ENCODE peak calls at places on chromosomes 12 and 14, in ten cellular contexts. One of them, this sample, is unnamed. For H3K9me3 and H3K27me3, the result is how much of the 10 kb centered on the place peaks cover.

GRCh38 chr12:79850610-79851299 is 84.1 kb downstream of the PPP1R12A start:
- DNase-seq in PC-3: no peak
- DNase-seq in neural progenitor cell: no peak
- DNase-seq in MM.1S: peak
- DNase-seq in CD8-positive, alpha-beta memory T cell: no peak
- DNase-seq in small intestine: no peak
- DNase-seq in CD8-positive, alpha-beta T cell: no peak
- DNase-seq in ascending aorta: no peak
- DNase-seq in sigmoid colon: no peak
- DNase-seq in neuronal stem cell: no peak
- DNase-seq in this sample: no peak

GRCh38 chr14:75450381-75451276 is 22.8 kb downstream of the JDP2 start:
- DNase-seq in CD8-positive, alpha-beta T cell: no peak
- DNase-seq in PC-3: peak
- DNase-seq in sigmoid colon: peak
- DNase-seq in neural progenitor cell: no peak
- DNase-seq in CD8-positive, alpha-beta memory T cell: no peak
- DNase-seq in neuronal stem cell: no peak
- DNase-seq in ascending aorta: peak
- DNase-seq in MM.1S: no peak
- DNase-seq in small intestine: peak
- DNase-seq in this sample: no peak

GRCh38 chr14:34356267-34356660 is 105.8 kb downstream of the SPTSSA start:
- DNase-seq in neural progenitor cell: no peak
- DNase-seq in PC-3: no peak
- DNase-seq in sigmoid colon: no peak
- DNase-seq in neuronal stem cell: no peak
- DNase-seq in CD8-positive, alpha-beta memory T cell: no peak
- DNase-seq in small intestine: no peak
- DNase-seq in MM.1S: no peak
- DNase-seq in ascending aorta: no peak
- DNase-seq in CD8-positive, alpha-beta T cell: no peak
- DNase-seq in this sample: no peak

GRCh38 chr12:65778268-65779090 is 45.8 kb upstream of the HMGA2 start:
- DNase-seq in CD8-positive, alpha-beta memory T cell: no peak
- DNase-seq in ascending aorta: no peak
- DNase-seq in neuronal stem cell: no peak
- DNase-seq in PC-3: peak
- DNase-seq in neural progenitor cell: no peak
- DNase-seq in small intestine: no peak
- DNase-seq in MM.1S: no peak
- DNase-seq in CD8-positive, alpha-beta T cell: no peak
- DNase-seq in sigmoid colon: no peak
- DNase-seq in this sample: no peak

GRCh38 chr12:115910057-115910456 is 367.4 kb downstream of the MED13L start:
- DNase-seq in neural progenitor cell: peak
- DNase-seq in ascending aorta: no peak
- DNase-seq in CD8-positive, alpha-beta T cell: no peak
- DNase-seq in small intestine: no peak
- DNase-seq in CD8-positive, alpha-beta memory T cell: no peak
- DNase-seq in PC-3: no peak
- DNase-seq in sigmoid colon: no peak
- DNase-seq in neuronal stem cell: no peak
- DNase-seq in MM.1S: no peak
- DNase-seq in this sample: no peak

GRCh38 chr12:47441490-47441889 is 264.3 kb downstream of the RPAP3 start:
- DNase-seq in PC-3: no peak
- DNase-seq in ascending aorta: no peak
- DNase-seq in neuronal stem cell: no peak
- DNase-seq in neural progenitor cell: no peak
- DNase-seq in CD8-positive, alpha-beta memory T cell: no peak
- DNase-seq in CD8-positive, alpha-beta T cell: no peak
- DNase-seq in sigmoid colon: no peak
- DNase-seq in small intestine: no peak
- DNase-seq in MM.1S: no peak
- DNase-seq in this sample: no peak

GRCh38 chr12:53069621-53070410 is 9.4 kb downstream of the SPRYD3 start:
- DNase-seq in neuronal stem cell: no peak
- DNase-seq in neural progenitor cell: no peak
- DNase-seq in CD8-positive, alpha-beta T cell: no peak
- DNase-seq in PC-3: no peak
- DNase-seq in CD8-positive, alpha-beta memory T cell: no peak
- DNase-seq in small intestine: no peak
- DNase-seq in MM.1S: no peak
- DNase-seq in ascending aorta: peak
- DNase-seq in sigmoid colon: peak
- DNase-seq in this sample: no peak

GRCh38 chr12:132506328-132506727 is 16.4 kb downstream of the FBRSL1 start:
- DNase-seq in CD8-positive, alpha-beta T cell: no peak
- DNase-seq in neural progenitor cell: no peak
- DNase-seq in MM.1S: no peak
- DNase-seq in CD8-positive, alpha-beta memory T cell: no peak
- DNase-seq in ascending aorta: no peak
- DNase-seq in neuronal stem cell: no peak
- DNase-seq in sigmoid colon: no peak
- DNase-seq in PC-3: no peak
- DNase-seq in small intestine: no peak
- DNase-seq in this sample: no peak

GRCh38 chr12:14567311-14568195 is at the start of gene PLBD1:
- DNase-seq in CD8-positive, alpha-beta T cell: no peak
- DNase-seq in PC-3: peak
- DNase-seq in small intestine: peak
- DNase-seq in MM.1S: no peak
- DNase-seq in neuronal stem cell: peak
- DNase-seq in sigmoid colon: peak
- DNase-seq in CD8-positive, alpha-beta memory T cell: no peak
- DNase-seq in neural progenitor cell: peak
- DNase-seq in ascending aorta: peak
- DNase-seq in this sample: no peak

GRCh38 chr14:92599786-92600185 is 86.2 kb downstream of the RIN3 start:
- DNase-seq in neural progenitor cell: no peak
- DNase-seq in sigmoid colon: no peak
- DNase-seq in neuronal stem cell: no peak
- DNase-seq in ascending aorta: no peak
- DNase-seq in PC-3: peak
- DNase-seq in MM.1S: no peak
- DNase-seq in CD8-positive, alpha-beta T cell: no peak
- DNase-seq in small intestine: no peak
- DNase-seq in CD8-positive, alpha-beta memory T cell: no peak
- DNase-seq in this sample: no peak

DNA sequence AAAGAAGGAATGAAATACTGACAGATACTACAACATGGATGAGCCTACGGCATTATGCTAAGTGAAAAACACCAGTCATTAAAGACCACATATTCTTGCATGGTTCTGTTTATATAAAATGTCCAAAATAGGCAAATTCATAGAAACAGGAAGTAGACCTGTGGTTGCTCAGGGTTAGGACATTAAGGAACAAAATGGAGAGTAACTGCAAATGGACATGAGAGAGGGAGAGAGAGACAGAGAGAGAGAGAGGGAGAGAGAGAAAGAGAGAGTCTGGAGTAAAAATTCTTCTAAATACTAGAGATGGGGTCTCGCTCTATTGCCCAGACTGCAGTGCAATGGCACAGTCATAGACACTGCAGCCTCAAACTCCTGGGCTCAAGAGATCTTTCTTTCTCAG is 28.1 kb upstream of the GXYLT1 start:
- DNase-seq in sigmoid colon: no peak
- DNase-seq in small intestine: no peak
- DNase-seq in CD8-positive, alpha-beta T cell: no peak
- DNase-seq in PC-3: no peak
- DNase-seq in neural progenitor cell: no peak
- DNase-seq in neuronal stem cell: no peak
- DNase-seq in CD8-positive, alpha-beta memory T cell: no peak
- DNase-seq in MM.1S: no peak
- DNase-seq in ascending aorta: no peak
- DNase-seq in this sample: no peak
- H3K27ac ChIP-seq in sigmoid colon: no peak
- H3K27ac ChIP-seq in small intestine: no peak
- H3K27ac ChIP-seq in CD8-positive, alpha-beta T cell: no peak
- H3K27ac ChIP-seq in PC-3: no peak
- H3K27ac ChIP-seq in neural progenitor cell: no peak
- H3K27ac ChIP-seq in neuronal stem cell: no peak
- H3K27ac ChIP-seq in CD8-positive, alpha-beta memory T cell: no peak
- H3K27ac ChIP-seq in MM.1S: no peak
- H3K27ac ChIP-seq in ascending aorta: no peak
- H3K27ac ChIP-seq in this sample: no peak

DNA sequence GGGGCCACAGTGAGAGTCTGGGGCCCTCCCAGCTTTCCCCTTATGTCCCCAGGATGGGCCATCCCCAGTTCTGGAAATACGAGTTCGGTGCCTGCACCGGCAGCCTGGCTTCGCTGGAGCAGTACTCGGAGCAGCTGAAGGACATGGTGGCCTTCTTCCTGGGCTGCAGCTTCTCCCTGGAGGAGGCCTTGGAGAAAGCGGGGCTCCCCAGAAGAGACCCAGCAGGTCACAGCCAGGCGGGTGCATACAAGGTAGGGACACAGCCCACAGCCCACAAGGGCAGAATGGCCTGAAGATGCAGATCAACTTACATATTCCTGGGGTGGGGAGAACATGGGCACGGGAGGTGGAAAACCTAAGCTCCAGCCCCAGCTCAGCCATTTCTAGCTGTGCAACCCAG is 56.1 kb downstream of the DGLUCY start:
- DNase-seq in PC-3: no peak
- DNase-seq in CD8-positive, alpha-beta memory T cell: no peak
- DNase-seq in neuronal stem cell: no peak
- DNase-seq in small intestine: no peak
- DNase-seq in MM.1S: no peak
- DNase-seq in CD8-positive, alpha-beta T cell: no peak
- DNase-seq in ascending aorta: no peak
- DNase-seq in neural progenitor cell: no peak
- DNase-seq in sigmoid colon: no peak
- DNase-seq in this sample: no peak
- H3K9me3 ChIP-seq in PC-3: under half
- H3K9me3 ChIP-seq in CD8-positive, alpha-beta memory T cell: under half
- H3K9me3 ChIP-seq in neuronal stem cell: under half
- H3K9me3 ChIP-seq in small intestine: under half
- H3K9me3 ChIP-seq in MM.1S: under half
- H3K9me3 ChIP-seq in CD8-positive, alpha-beta T cell: under half
- H3K9me3 ChIP-seq in ascending aorta: under half
- H3K9me3 ChIP-seq in neural progenitor cell: under half
- H3K9me3 ChIP-seq in sigmoid colon: under half
- H3K9me3 ChIP-seq in this sample: under half

GRCh38 chr12:114403690-114404450 is 2.1 kb downstream of the TBX5 start:
- DNase-seq in MM.1S: no peak
- DNase-seq in CD8-positive, alpha-beta T cell: no peak
- DNase-seq in CD8-positive, alpha-beta memory T cell: no peak
- DNase-seq in PC-3: no peak
- DNase-seq in sigmoid colon: no peak
- DNase-seq in small intestine: no peak
- DNase-seq in neuronal stem cell: peak
- DNase-seq in neural progenitor cell: peak
- DNase-seq in ascending aorta: no peak
- DNase-seq in this sample: no peak
- H3K27me3 ChIP-seq in MM.1S: under half
- H3K27me3 ChIP-seq in CD8-positive, alpha-beta T cell: under half
- H3K27me3 ChIP-seq in CD8-positive, alpha-beta memory T cell: under half
- H3K27me3 ChIP-seq in PC-3: half or more
- H3K27me3 ChIP-seq in sigmoid colon: half or more
- H3K27me3 ChIP-seq in small intestine: half or more
- H3K27me3 ChIP-seq in neuronal stem cell: half or more
- H3K27me3 ChIP-seq in neural progenitor cell: half or more
- H3K27me3 ChIP-seq in ascending aorta: under half
- H3K27me3 ChIP-seq in this sample: half or more

GRCh38 chr12:26527702-26528101 is 305.3 kb downstream of the ITPR2 start:
- DNase-seq in MM.1S: no peak
- DNase-seq in PC-3: no peak
- DNase-seq in ascending aorta: no peak
- DNase-seq in neural progenitor cell: no peak
- DNase-seq in sigmoid colon: no peak
- DNase-seq in neuronal stem cell: no peak
- DNase-seq in small intestine: peak
- DNase-seq in CD8-positive, alpha-beta memory T cell: no peak
- DNase-seq in CD8-positive, alpha-beta T cell: no peak
- DNase-seq in this sample: no peak

GRCh38 chr12:26524862-26525465 is 308.0 kb downstream of the ITPR2 start:
- DNase-seq in ascending aorta: no peak
- DNase-seq in CD8-positive, alpha-beta memory T cell: no peak
- DNase-seq in neuronal stem cell: no peak
- DNase-seq in MM.1S: no peak
- DNase-seq in small intestine: peak
- DNase-seq in PC-3: peak
- DNase-seq in neural progenitor cell: peak
- DNase-seq in sigmoid colon: no peak
- DNase-seq in CD8-positive, alpha-beta T cell: no peak
- DNase-seq in this sample: no peak

GRCh38 chr12:26523708-26524150 is 309.3 kb downstream of the ITPR2 start:
- DNase-seq in ascending aorta: peak
- DNase-seq in sigmoid colon: peak
- DNase-seq in MM.1S: no peak
- DNase-seq in CD8-positive, alpha-beta T cell: no peak
- DNase-seq in neuronal stem cell: no peak
- DNase-seq in PC-3: no peak
- DNase-seq in CD8-positive, alpha-beta memory T cell: no peak
- DNase-seq in small intestine: peak
- DNase-seq in neural progenitor cell: no peak
- DNase-seq in this sample: no peak

GRCh38 chr12:26530461-26530860 is 302.5 kb downstream of the ITPR2 start:
- DNase-seq in sigmoid colon: no peak
- DNase-seq in CD8-positive, alpha-beta memory T cell: no peak
- DNase-seq in neural progenitor cell: no peak
- DNase-seq in MM.1S: no peak
- DNase-seq in ascending aorta: no peak
- DNase-seq in neuronal stem cell: no peak
- DNase-seq in CD8-positive, alpha-beta T cell: no peak
- DNase-seq in small intestine: no peak
- DNase-seq in PC-3: no peak
- DNase-seq in this sample: no peak

GRCh38 chr12:26528943-26529342 is 304.1 kb downstream of the ITPR2 start:
- DNase-seq in sigmoid colon: no peak
- DNase-seq in CD8-positive, alpha-beta T cell: no peak
- DNase-seq in PC-3: no peak
- DNase-seq in neuronal stem cell: no peak
- DNase-seq in CD8-positive, alpha-beta memory T cell: no peak
- DNase-seq in MM.1S: no peak
- DNase-seq in small intestine: no peak
- DNase-seq in neural progenitor cell: no peak
- DNase-seq in ascending aorta: no peak
- DNase-seq in this sample: no peak
- H3K27ac ChIP-seq in sigmoid colon: no peak
- H3K27ac ChIP-seq in CD8-positive, alpha-beta T cell: no peak
- H3K27ac ChIP-seq in PC-3: no peak
- H3K27ac ChIP-seq in neuronal stem cell: no peak
- H3K27ac ChIP-seq in CD8-positive, alpha-beta memory T cell: no peak
- H3K27ac ChIP-seq in MM.1S: no peak
- H3K27ac ChIP-seq in small intestine: no peak
- H3K27ac ChIP-seq in neural progenitor cell: no peak
- H3K27ac ChIP-seq in ascending aorta: no peak
- H3K27ac ChIP-seq in this sample: no peak

This sample was measured in CD4-positive, alpha-beta T cell.